ENCODE peak calls at places on chromosomes 11 and 22, in seven cellular contexts. H is H9, L is PC-3, M is lower lobe of right lung, V is cardiac muscle cell, C is tibial nerve, Z is MM.1S. S is an unnamed sample. For H3K4me1, the result is how much of the 10 kb centered on the place peaks cover.

GRCh38 chr11:45805305-45806071 is 539 bp downstream of the SLC35C1 start:
- DNase-seq in M (peak), Z (no peak), C (no peak), V (peak), H (peak), L (peak), S (peak)

GRCh38 chr11:116239247-116239646 is 533.5 kb downstream of the BUD13 start:
- DNase-seq in M (no peak), H (no peak), L (no peak), V (no peak), Z (no peak), C (no peak), S (no peak)

GRCh38 chr22:43953988-43954771 is 1.1 kb upstream of the SAMM50 start:
- DNase-seq in V (no peak), C (no peak), H (no peak), Z (no peak), M (no peak), L (no peak), S (no peak)

GRCh38 chr11:110777765-110778164 is 65.5 kb upstream of the ARHGAP20 start:
- DNase-seq in H (no peak), C (peak), M (no peak), Z (no peak), V (no peak), L (peak), S (peak)

GRCh38 chr11:3044915-3045314 is 12.3 kb downstream of the CARS1 start:
- DNase-seq in Z (no peak), M (no peak), V (no peak), L (no peak), H (no peak), C (no peak), S (no peak)

GRCh38 chr22:32473388-32473952 is 1.1 kb upstream of the FBXO7 start:
- DNase-seq in H (no peak), C (peak), L (peak), M (no peak), Z (peak), V (peak), S (peak)

GRCh38 chr11:97895572-97895971 is 1125.2 kb upstream of the CNTN5 start:
- DNase-seq in M (no peak), V (no peak), C (no peak), L (no peak), Z (no peak), H (no peak), S (no peak)

GRCh38 chr11:118614511-118614910 is 7.1 kb downstream of the PHLDB1 start:
- DNase-seq in C (no peak), L (no peak), V (no peak), M (peak), Z (no peak), H (peak), S (no peak)

GRCh38 chr11:122843281-122844150 is 5.2 kb downstream of the CRTAM start:
- DNase-seq in Z (no peak), M (no peak), L (no peak), C (no peak), V (no peak), H (no peak), S (no peak)

GRCh38 chr22:34334893-34335292 is 414.6 kb upstream of the LARGE1 start:
- DNase-seq in C (no peak), V (no peak), H (no peak), L (no peak), Z (no peak), M (no peak), S (no peak)

GRCh38 chr22:38172016-38172431 is 9.6 kb downstream of the PLA2G6 start:
- DNase-seq in H (no peak), M (no peak), V (no peak), C (no peak), Z (no peak), L (no peak), S (no peak)

GRCh38 chr11:115255006-115255762 is 249.0 kb downstream of the CADM1 start:
- DNase-seq in L (no peak), V (no peak), M (no peak), C (no peak), Z (no peak), H (no peak), S (no peak)

GRCh38 chr22:30453731-30454510 is 17.9 kb downstream of the SEC14L3 start:
- DNase-seq in L (no peak), M (peak), V (peak), C (no peak), H (no peak), Z (no peak), S (peak)

GRCh38 chr11:128953151-128953550 is 10.5 kb upstream of the TP53AIP1 start:
- DNase-seq in C (no peak), V (no peak), M (no peak), L (no peak), H (no peak), Z (no peak), S (no peak)

GRCh38 chr11:91986218-91986617 is 238.4 kb upstream of the FAT3 start:
- DNase-seq in C (no peak), Z (no peak), L (no peak), M (no peak), H (no peak), V (no peak), S (no peak)

GRCh38 chr11:112795896-112796686 is 165.1 kb upstream of the NCAM1 start:
- DNase-seq in V (no peak), L (no peak), M (no peak), H (no peak), Z (no peak), C (no peak), S (no peak)

GRCh38 chr11:19713221-19714092 is 820 bp downstream of the NAV2 start:
- DNase-seq in C (no peak), V (peak), L (no peak), Z (no peak), M (peak), H (peak), S (no peak)

GRCh38 chr11:19389787-19390303 is 149.1 kb upstream of the E2F8 start:
- DNase-seq in H (no peak), M (no peak), V (no peak), C (peak), L (no peak), Z (no peak), S (no peak)

GRCh38 chr11:134238956-134239355 is 14.2 kb downstream of the THYN1 start:
- DNase-seq in V (no peak), L (no peak), Z (no peak), M (no peak), H (no peak), C (no peak), S (no peak)

GRCh38 chr11:35683728-35684339 is 21.3 kb downstream of the TRIM44 start:
- DNase-seq in V (no peak), L (peak), M (no peak), C (no peak), H (no peak), Z (no peak), S (no peak)

GRCh38 chr11:77475206-77475605 is 1.3 kb upstream of the PAK1 start:
- DNase-seq in M (no peak), Z (no peak), V (no peak), L (no peak), H (no peak), C (no peak), S (no peak)

GRCh38 chr22:19879248-19879575 is 24.5 kb upstream of the GNB1L start:
- DNase-seq in V (no peak), H (peak), C (no peak), M (peak), L (no peak), Z (no peak), S (no peak)

GRCh38 chr11:127996825-127997224 is 590.5 kb downstream of the ETS1 start:
- DNase-seq in M (no peak), H (no peak), V (no peak), L (no peak), C (no peak), Z (no peak), S (no peak)

GRCh38 chr11:71451596-71452353 is 1.2 kb upstream of the NADSYN1 start:
- DNase-seq in M (no peak), L (peak), C (no peak), V (peak), H (peak), Z (no peak), S (peak)

GRCh38 chr11:73528877-73529530 is 68.9 kb downstream of the FAM168A start:
- DNase-seq in V (no peak), M (no peak), C (no peak), L (no peak), Z (no peak), H (no peak), S (no peak)

GRCh38 chr11:73528420-73528819 is 69.5 kb downstream of the FAM168A start:
- DNase-seq in C (no peak), V (no peak), H (no peak), Z (no peak), M (no peak), L (no peak), S (no peak)

GRCh38 chr11:73531386-73531785 is 66.5 kb downstream of the FAM168A start:
- DNase-seq in M (no peak), H (no peak), V (no peak), C (no peak), Z (no peak), L (no peak), S (no peak)

GRCh38 chr11:73528013-73528412 is 69.9 kb downstream of the FAM168A start:
- DNase-seq in C (no peak), L (no peak), H (no peak), V (no peak), M (no peak), Z (no peak), S (no peak)

GRCh38 chr11:73530109-73530508 is 67.8 kb downstream of the FAM168A start:
- DNase-seq in V (peak), M (no peak), H (peak), L (no peak), C (no peak), Z (no peak), S (no peak)
- TF ChIP-seq CTCF in V (peak), M (peak), H (peak), L (no peak), C (no peak), Z (no peak), S (peak)

DNA sequence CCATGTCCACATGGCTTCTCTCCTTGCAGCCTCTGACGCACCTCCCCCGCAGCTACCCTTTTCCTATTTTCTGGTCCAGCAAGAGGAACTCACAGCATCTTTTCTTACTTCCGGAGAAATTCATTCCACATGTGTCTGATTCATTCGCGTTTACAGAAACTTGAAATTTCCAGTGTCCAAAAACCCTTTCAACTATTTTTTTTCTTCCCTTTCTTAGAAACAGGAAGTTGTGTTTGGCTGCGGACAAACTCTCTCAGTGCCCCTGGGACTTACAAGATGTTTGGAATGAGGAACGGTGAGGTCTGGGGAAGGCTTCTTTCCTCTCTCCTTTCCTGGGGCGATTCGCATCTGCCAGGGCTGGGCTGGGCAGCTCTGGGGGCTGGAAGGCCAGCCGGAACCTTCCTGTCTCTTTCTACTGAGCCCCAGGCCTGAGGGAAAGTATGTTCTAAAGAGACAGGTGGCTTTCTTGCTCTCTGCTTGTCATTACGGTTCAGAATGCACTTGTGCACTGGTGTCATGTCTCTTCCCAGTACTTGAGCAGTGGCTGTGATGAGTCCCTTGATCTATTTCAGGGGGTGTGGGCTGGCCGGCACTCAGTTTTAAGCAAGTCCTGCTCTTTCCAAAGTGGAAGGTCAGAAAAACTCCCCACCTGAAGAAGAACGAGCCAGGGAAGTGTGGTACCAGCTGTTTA is 27.5 kb downstream of the ADAMTS8 start:
- DNase-seq in Z (no peak), V (no peak), M (no peak), C (peak), L (no peak), H (no peak), S (no peak)
- H3K27ac ChIP-seq in Z (no peak), V (no peak), M (peak), C (peak), L (no peak), H (no peak), S (no peak)

DNA sequence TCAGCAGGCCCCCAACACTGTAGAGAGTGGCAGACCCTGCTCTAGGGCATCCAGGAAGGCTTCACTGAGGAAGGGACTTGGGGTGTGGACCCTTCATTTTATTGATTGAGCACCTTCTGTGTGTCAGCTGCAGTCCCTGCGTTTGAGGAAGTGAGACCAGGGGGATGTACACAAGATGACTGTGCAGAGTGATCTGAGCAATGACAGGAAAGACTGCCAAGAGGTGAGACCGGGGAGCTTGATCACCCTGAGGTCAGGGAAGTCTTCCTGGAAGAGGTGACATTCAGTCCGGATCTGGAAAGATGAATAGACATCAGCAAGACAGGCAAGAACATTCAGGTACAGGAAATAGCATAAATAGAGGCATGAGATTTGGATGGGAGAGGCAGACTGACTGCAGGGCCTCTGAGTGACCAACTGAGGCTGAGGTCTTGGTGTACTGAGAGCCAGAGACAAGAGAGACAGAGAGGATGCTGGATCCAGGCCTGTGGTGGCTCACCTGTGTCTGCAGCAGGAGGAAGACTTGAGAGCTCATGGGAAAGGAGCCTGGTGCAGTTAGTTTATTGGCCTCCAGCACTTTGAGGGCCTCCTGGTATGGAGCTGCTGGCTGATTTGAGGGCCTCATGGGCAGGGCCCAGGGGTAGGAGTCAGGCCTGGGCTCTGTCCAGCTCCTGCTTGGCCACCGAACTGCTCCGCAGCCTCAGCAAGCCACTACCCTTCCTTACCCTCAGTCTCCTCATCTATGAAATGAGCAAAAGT is 5.2 kb downstream of the DGAT2 start:
- DNase-seq in L (peak), V (no peak), M (peak), H (no peak), C (no peak), Z (peak), S (no peak)
- H3K4me1 ChIP-seq in L (half or more), V (under half), M (under half), H (under half), C (under half), Z (under half), S (under half)

GRCh38 chr11:120335928-120336640 is at the start of gene ARHGEF12:
- DNase-seq in Z (peak), C (peak), V (peak), L (peak), H (peak), M (peak), S (peak)
- TF ChIP-seq CTCF in Z (peak), C (peak), V (peak), L (peak), H (peak), M (peak), S (peak)

S was measured in A673.